ENCODE peak calls at places on chromosomes 1 and 21, in four cellular contexts. R is body of pancreas, V is ovary, U is heart right ventricle. H is an unnamed sample.

GRCh38 chr1:176691251-176692228 is 228.6 kb downstream of the PAPPA2 start:
- DNase-seq in R (peak; percentile 77), V (no peak), U (no peak), H (peak; percentile 78)

GRCh38 chr1:216054593-216054992 is 368.7 kb downstream of the USH2A start:
- DNase-seq in R (no peak), V (no peak), U (no peak), H (no peak)

GRCh38 chr1:234990874-234991801 is 137.5 kb downstream of the TOMM20 start:
- DNase-seq in R (no peak), V (no peak), U (no peak), H (no peak)

GRCh38 chr1:53411541-53412152 is 47.6 kb upstream of the DMRTB1 start:
- DNase-seq in R (no peak), V (no peak), U (no peak), H (no peak)

GRCh38 chr1:226098870-226099832 is 36.6 kb downstream of the H3-3A start:
- DNase-seq in R (no peak), V (no peak), U (no peak), H (no peak)

GRCh38 chr1:192607836-192608235 is 28.1 kb upstream of the RGS13 start:
- DNase-seq in R (no peak), V (no peak), U (no peak), H (no peak)

GRCh38 chr1:182149411-182149965 is 88.0 kb upstream of the ZNF648 start:
- DNase-seq in R (peak; percentile 27), V (peak; percentile 44), U (no peak), H (peak; percentile 75)

GRCh38 chr1:117821782-117822447 is 107.5 kb downstream of the GDAP2 start:
- DNase-seq in R (peak; percentile 77), V (no peak), U (no peak), H (peak; percentile 57)

GRCh38 chr1:174556392-174556791 is 108.6 kb downstream of the GPR52 start:
- DNase-seq in R (no peak), V (no peak), U (no peak), H (no peak)

GRCh38 chr1:31754397-31754796 is 9.7 kb downstream of the ADGRB2 start:
- DNase-seq in R (no peak), V (no peak), U (no peak), H (no peak)

GRCh38 chr1:31755197-31755611 is 8.9 kb downstream of the ADGRB2 start:
- DNase-seq in R (no peak), V (no peak), U (peak; percentile 63), H (peak; percentile 52)

GRCh38 chr1:31752952-31753351 is 11.2 kb downstream of the ADGRB2 start:
- DNase-seq in R (no peak), V (no peak), U (no peak), H (no peak)

GRCh38 chr1:31752258-31752657 is 11.9 kb downstream of the ADGRB2 start:
- DNase-seq in R (no peak), V (no peak), U (no peak), H (peak; percentile 37)

GRCh38 chr1:31753623-31754349 is 10.4 kb downstream of the ADGRB2 start:
- DNase-seq in R (peak; percentile 79), V (peak; percentile 47), U (peak; percentile 56), H (no peak)
- H3K4me3 ChIP-seq in R (no peak overlapping the region), V (no peak overlapping the region), U (no peak overlapping the region), H (no peak overlapping the region)

GRCh38 chr1:46491500-46492268 is 2.0 kb downstream of the DMBX1 start:
- DNase-seq in R (no peak), V (no peak), U (no peak), H (no peak)

GRCh38 chr1:46490603-46491499 is 1.2 kb downstream of the DMBX1 start:
- DNase-seq in R (no peak), V (no peak), U (no peak), H (no peak)

GRCh38 chr1:46493316-46494032 is 3.8 kb downstream of the DMBX1 start:
- DNase-seq in R (no peak), V (no peak), U (no peak), H (no peak)

GRCh38 chr1:46492269-46492853 is 2.7 kb downstream of the DMBX1 start:
- DNase-seq in R (no peak), V (no peak), U (no peak), H (no peak)

GRCh38 chr1:46492871-46493270 is 3.2 kb downstream of the DMBX1 start:
- DNase-seq in R (no peak), V (no peak), U (no peak), H (peak; percentile 27)
- H3K27me3 ChIP-seq in R (peaks cover 6% of the 10 kb centered on the region), V (no peaks in the 10 kb centered on the region), U (peaks cover 96% of the 10 kb centered on the region), H (peaks cover 70% of the 10 kb centered on the region)

GRCh38 chr1:200406161-200406797 is 3.6 kb downstream of the ZNF281 start:
- DNase-seq in R (no peak), V (no peak), U (no peak), H (no peak)

GRCh38 chr1:200401263-200401662 is 8.6 kb downstream of the ZNF281 start:
- DNase-seq in R (no peak), V (no peak), U (no peak), H (no peak)

GRCh38 chr1:200409203-200409760 is 554 bp downstream of the ZNF281 start:
- DNase-seq in R (peak; percentile 34), V (peak; percentile 32), U (peak; percentile 41), H (peak; percentile 64)

GRCh38 chr1:200401708-200402107 is 8.1 kb downstream of the ZNF281 start:
- DNase-seq in R (no peak), V (no peak), U (no peak), H (no peak)

GRCh38 chr1:200405273-200405672 is 4.6 kb downstream of the ZNF281 start:
- DNase-seq in R (no peak), V (no peak), U (no peak), H (no peak)
- H3K4me3 ChIP-seq in R (no peak overlapping the region), V (no peak overlapping the region), U (no peak overlapping the region), H (no peak overlapping the region)

DNA sequence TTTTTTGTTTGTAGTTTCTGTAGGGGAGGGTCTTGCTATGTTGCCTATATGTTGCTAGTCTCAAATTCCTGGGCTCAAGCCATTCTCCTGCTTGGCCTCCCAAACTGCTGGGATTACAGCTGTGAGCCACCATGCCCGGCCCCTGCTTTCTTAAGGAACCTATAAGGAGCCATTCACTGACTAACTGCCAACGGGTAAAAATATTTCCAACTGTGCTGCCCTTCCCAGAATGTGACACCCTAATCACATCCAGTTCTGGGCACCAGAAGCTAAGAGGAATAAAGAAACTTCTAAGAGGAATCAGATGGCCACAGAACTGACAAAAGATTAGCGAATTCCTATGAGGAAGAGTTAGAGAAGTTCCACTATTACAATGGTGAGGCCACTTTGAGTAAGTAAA is 6.4 kb downstream of the SYPL2 start:
- DNase-seq in R (no peak), V (no peak), U (no peak), H (no peak)
- H3K27me3 ChIP-seq in R (no peaks in the 10 kb centered on the region), V (no peaks in the 10 kb centered on the region), U (peaks cover 11% of the 10 kb centered on the region), H (peaks cover 5% of the 10 kb centered on the region)

DNA sequence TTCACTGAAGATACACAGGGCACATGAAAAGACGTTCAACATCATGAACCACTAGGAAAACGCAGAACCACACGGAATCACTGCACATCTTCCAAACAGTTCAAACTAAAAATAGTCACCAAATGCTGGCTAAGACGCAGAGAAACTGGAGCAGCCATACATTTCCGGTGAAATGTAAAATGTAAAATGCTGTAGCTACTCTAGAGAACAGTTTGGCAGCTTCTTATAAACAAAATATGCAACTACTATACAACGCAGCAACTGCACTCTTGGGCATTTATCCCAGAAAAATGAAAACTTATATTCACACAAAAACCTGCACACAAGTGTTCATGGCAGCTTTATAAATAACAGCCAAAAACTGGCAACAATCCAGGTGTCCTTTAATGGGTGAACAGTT is 118.5 kb downstream of the UBR4 start:
- DNase-seq in R (no peak), V (no peak), U (no peak), H (no peak)
- H3K4me3 ChIP-seq in R (no peak overlapping the region), V (no peak overlapping the region), U (no peak overlapping the region), H (no peak overlapping the region)

GRCh38 chr21:44518684-44519083 is 21.3 kb downstream of the KRTAP10-1 start:
- DNase-seq in R (no peak), V (no peak), U (no peak), H (no peak)

GRCh38 chr21:44516342-44516741 is 23.7 kb downstream of the KRTAP10-1 start:
- DNase-seq in R (no peak), V (no peak), U (peak; percentile 5), H (no peak)

GRCh38 chr21:44516828-44517174 is 23.2 kb downstream of the KRTAP10-1 start:
- DNase-seq in R (no peak), V (no peak), U (peak; percentile 1), H (no peak)

GRCh38 chr21:44515359-44516165 is 24.4 kb downstream of the KRTAP10-1 start:
- DNase-seq in R (no peak), V (no peak), U (peak; percentile 5), H (no peak)

GRCh38 chr21:44517175-44517899 is 22.7 kb downstream of the KRTAP10-1 start:
- DNase-seq in R (peak; percentile 69), V (no peak), U (no peak), H (peak; percentile 85)
- H3K27me3 ChIP-seq in R (no peaks in the 10 kb centered on the region), V (no peaks in the 10 kb centered on the region), U (peaks cover 8% of the 10 kb centered on the region), H (no peaks in the 10 kb centered on the region)

GRCh38 chr1:44524655-44525530 is 119.8 kb downstream of the RNF220 start:
- DNase-seq in R (no peak), V (no peak), U (no peak), H (peak; percentile 47)
- H3K4me3 ChIP-seq in R (no peak overlapping the region), V (no peak overlapping the region), U (no peak overlapping the region), H (no peak overlapping the region)

DNA sequence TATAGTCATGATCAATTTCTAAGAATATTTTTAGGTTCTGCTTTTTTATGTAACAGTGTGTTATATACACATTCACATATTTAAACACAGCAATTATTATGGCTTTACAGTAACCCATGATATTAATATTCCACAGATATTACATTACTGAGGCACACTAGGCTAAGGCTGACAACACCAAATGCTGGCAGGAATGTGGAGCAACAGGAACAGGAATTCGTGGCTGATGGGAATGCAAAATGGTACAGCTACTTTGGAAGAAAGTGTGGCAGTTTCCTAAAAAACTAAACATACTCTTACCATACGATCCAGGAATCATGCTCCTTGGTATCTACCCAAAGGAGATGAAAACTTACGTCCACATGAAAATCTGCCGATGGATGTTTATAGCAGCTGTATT is 1.9 kb upstream of the KCNJ9 start:
- DNase-seq in R (no peak), V (no peak), U (no peak), H (no peak)
- H3K27me3 ChIP-seq in R (no peaks in the 10 kb centered on the region), V (no peaks in the 10 kb centered on the region), U (peaks cover 72% of the 10 kb centered on the region), H (peaks cover 3% of the 10 kb centered on the region)

GRCh38 chr1:6026095-6026809 is 19.4 kb upstream of the KCNAB2 start:
- DNase-seq in R (peak; percentile 63), V (peak; percentile 31), U (peak; percentile 83), H (peak; percentile 88)
- H3K4me3 ChIP-seq in R (no peak overlapping the region), V (no peak overlapping the region), U (no peak overlapping the region), H (no peak overlapping the region)

DNA sequence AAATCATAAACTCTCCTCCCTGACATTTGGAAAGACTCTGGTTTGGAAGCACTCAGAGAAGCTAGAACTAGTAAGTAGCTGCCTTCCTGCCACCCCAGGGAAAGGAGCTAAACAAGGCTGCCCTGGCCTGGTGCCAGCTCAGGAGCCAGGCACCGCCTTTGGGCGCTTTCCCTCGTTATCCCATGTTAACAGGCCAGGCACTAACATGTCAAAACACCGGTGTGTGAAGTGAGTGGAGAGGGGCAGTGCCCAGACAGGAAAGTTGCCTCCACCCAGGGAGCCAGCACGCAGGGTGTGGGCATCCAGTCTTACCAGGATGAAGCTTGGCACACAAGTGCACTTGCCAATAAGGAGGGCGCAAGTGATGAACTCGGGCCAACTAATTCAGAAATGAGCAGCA is 346.8 kb downstream of the RRAGC start:
- DNase-seq in R (no peak), V (peak; percentile 18), U (no peak), H (no peak)
- H3K27me3 ChIP-seq in R (no peaks in the 10 kb centered on the region), V (no peaks in the 10 kb centered on the region), U (peaks cover 50% of the 10 kb centered on the region), H (no peaks in the 10 kb centered on the region)

H was measured in mesendoderm.